ENCODE peak calls at places on chromosome 7, in five cellular contexts. T is cardiac fibroblast, L is OCI-LY7, M is HCT116, O is WTC11. S is an unnamed sample.

GRCh38 chr7:50653116-50653854 is 88.1 kb upstream of the DDC start:
- DNase-seq in O (no peak), L (no peak), M (no peak), T (peak; percentile 89), S (peak; percentile 63)

GRCh38 chr7:84548366-84549085 is 353.9 kb upstream of the SEMA3A start:
- DNase-seq in O (no peak), T (no peak), M (no peak), L (no peak), S (no peak)

GRCh38 chr7:51324206-51324884 is 7.7 kb upstream of the COBL start:
- DNase-seq in M (no peak), L (no peak), O (no peak), T (peak; percentile 3), S (peak; percentile 32)

GRCh38 chr7:156684661-156685060 is 44.1 kb downstream of the RNF32 start:
- DNase-seq in O (no peak), T (no peak), L (no peak), M (no peak), S (no peak)

GRCh38 chr7:1397491-1398327 is 61.6 kb downstream of the MICALL2 start:
- DNase-seq in L (no peak), O (no peak), T (peak; percentile 81), M (no peak), S (no peak)

GRCh38 chr7:44618754-44619153 is 12.3 kb downstream of the OGDH start:
- DNase-seq in M (peak; percentile 21), T (no peak), O (no peak), L (no peak), S (no peak)

GRCh38 chr7:127713758-127714157 is 61.8 kb downstream of the SND1 start:
- DNase-seq in O (no peak), M (no peak), L (no peak), T (no peak), S (no peak)

GRCh38 chr7:25678215-25678614 is 449.9 kb upstream of the NPVF start:
- DNase-seq in L (no peak), T (no peak), O (no peak), M (no peak), S (no peak)

GRCh38 chr7:113209449-113210203 is 91.3 kb upstream of the SMIM30 start:
- DNase-seq in T (peak; percentile 26), M (no peak), O (no peak), L (no peak), S (no peak)

GRCh38 chr7:5324961-5325360 is 42.2 kb downstream of the SLC29A4 start:
- DNase-seq in T (no peak), O (no peak), M (no peak), L (no peak), S (no peak)

GRCh38 chr7:106568680-106569499 is 92.1 kb downstream of the CCDC71L start:
- DNase-seq in M (peak; percentile 52), L (peak; percentile 45), O (peak; percentile 24), T (peak; percentile 80), S (no peak)

GRCh38 chr7:150946826-150947750 is 31.0 kb downstream of the KCNH2 start:
- DNase-seq in M (no peak), O (no peak), L (no peak), T (no peak), S (no peak)

GRCh38 chr7:12765431-12766100 is 78.1 kb downstream of the ARL4A start:
- DNase-seq in T (peak; percentile 28), M (no peak), O (no peak), L (no peak), S (no peak)

GRCh38 chr7:7830122-7830878 is 111.9 kb upstream of the RPA3 start:
- DNase-seq in L (no peak), M (no peak), T (no peak), O (no peak), S (no peak)

GRCh38 chr7:55148571-55148970 is 129.8 kb downstream of the EGFR start:
- DNase-seq in T (no peak), L (no peak), M (no peak), O (no peak), S (no peak)

GRCh38 chr7:42372498-42372897 is 135.5 kb upstream of the GLI3 start:
- DNase-seq in M (no peak), L (no peak), O (no peak), T (no peak), S (no peak)

GRCh38 chr7:96558530-96558929 is 151.1 kb downstream of the SEM1 start:
- DNase-seq in T (peak; percentile 23), M (no peak), O (no peak), L (no peak), S (no peak)

GRCh38 chr7:33788493-33788892 is 116.8 kb upstream of the BMPER start:
- DNase-seq in L (no peak), M (no peak), T (no peak), O (no peak), S (no peak)

GRCh38 chr7:33979807-33980355 is 74.5 kb downstream of the BMPER start:
- DNase-seq in M (no peak), L (no peak), T (peak; percentile 79), O (no peak), S (no peak)

GRCh38 chr7:35374858-35375257 is 121.0 kb upstream of the TBX20 start:
- DNase-seq in M (no peak), T (no peak), L (no peak), O (no peak), S (no peak)

GRCh38 chr7:77651544-77652162 is 44.6 kb upstream of the RSBN1L start:
- DNase-seq in T (peak; percentile 62), L (peak; percentile 58), M (peak; percentile 13), O (no peak), S (no peak)

GRCh38 chr7:134932707-134933370 is 53.5 kb upstream of the AGBL3 start:
- DNase-seq in M (no peak), L (no peak), O (no peak), T (peak; percentile 94), S (peak; percentile 85)

GRCh38 chr7:114554781-114555537 is 140.3 kb downstream of the FOXP2 start:
- DNase-seq in O (no peak), M (peak; percentile 23), L (no peak), T (peak; percentile 22), S (no peak)

GRCh38 chr7:50632561-50633413 is 67.6 kb upstream of the DDC start:
- DNase-seq in O (peak; percentile 67), M (peak; percentile 19), L (peak; percentile 55), T (peak; percentile 72), S (no peak)

GRCh38 chr7:22445140-22445722 is 54.8 kb downstream of the STEAP1B start:
- DNase-seq in O (peak; percentile 52), M (no peak), L (peak; percentile 93), T (peak; percentile 78), S (no peak)

GRCh38 chr7:13050703-13051102 is 363.3 kb downstream of the ARL4A start:
- DNase-seq in M (no peak), L (no peak), T (peak; percentile 83), O (no peak), S (no peak)

GRCh38 chr7:47405921-47406765 is 175.8 kb downstream of the TNS3 start:
- DNase-seq in M (no peak), O (no peak), T (peak; percentile 24), L (no peak), S (no peak)

GRCh38 chr7:34759477-34760125 is 101.6 kb downstream of the NPSR1 start:
- DNase-seq in L (peak; percentile 5), M (peak; percentile 48), O (no peak), T (peak; percentile 64), S (no peak)

GRCh38 chr7:24981544-24981951 is 1.6 kb upstream of the OSBPL3 start:
- DNase-seq in L (peak; percentile 27), O (peak; percentile 32), T (peak; percentile 60), M (no peak), S (no peak)

DNA sequence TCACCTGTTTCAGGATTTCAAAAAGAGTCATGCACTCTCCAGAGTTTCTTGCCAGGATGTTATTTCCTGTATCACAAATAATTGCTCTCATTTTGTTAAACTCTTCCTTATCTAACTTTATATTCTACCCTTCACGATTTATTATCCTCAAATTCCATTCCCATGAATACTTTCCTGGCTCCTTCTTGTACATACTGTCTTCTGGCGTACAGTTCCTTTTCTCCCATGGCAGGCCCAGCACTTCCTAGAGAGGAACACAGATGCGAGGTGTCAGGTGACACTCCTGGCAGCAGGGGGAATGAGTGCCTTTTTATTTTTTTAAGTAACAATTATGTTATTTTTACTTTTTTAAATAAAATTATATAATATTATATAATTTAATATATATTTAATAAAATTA is 411.9 kb downstream of the TFEC start:
- DNase-seq in O (no peak), M (no peak), L (no peak), T (no peak), S (no peak)
- TF ChIP-seq CTCF in O (no peak), M (no peak), L (no peak), T (no peak), S (no peak)

DNA sequence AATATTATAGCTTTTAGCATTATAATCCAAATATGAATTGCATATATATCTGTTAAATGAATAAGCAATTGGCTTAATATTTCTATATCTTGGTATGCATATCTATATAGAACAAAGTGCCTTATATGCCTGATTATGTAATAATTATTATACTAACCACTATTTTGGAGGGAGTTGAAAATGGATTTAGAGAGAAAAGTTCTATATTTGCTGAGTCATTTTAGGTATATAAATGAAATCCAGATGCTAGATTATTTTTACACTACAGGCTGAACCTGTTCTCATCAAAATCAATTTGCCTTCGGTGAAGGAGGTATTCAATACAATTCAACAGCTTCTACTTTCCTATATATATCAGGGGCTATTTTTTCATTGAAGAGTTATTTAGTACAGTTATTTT is 276.4 kb downstream of the PCLO start:
- DNase-seq in T (no peak), L (no peak), M (no peak), O (no peak), S (no peak)
- TF ChIP-seq CTCF in T (no peak), L (no peak), M (no peak), O (no peak), S (no peak)

DNA sequence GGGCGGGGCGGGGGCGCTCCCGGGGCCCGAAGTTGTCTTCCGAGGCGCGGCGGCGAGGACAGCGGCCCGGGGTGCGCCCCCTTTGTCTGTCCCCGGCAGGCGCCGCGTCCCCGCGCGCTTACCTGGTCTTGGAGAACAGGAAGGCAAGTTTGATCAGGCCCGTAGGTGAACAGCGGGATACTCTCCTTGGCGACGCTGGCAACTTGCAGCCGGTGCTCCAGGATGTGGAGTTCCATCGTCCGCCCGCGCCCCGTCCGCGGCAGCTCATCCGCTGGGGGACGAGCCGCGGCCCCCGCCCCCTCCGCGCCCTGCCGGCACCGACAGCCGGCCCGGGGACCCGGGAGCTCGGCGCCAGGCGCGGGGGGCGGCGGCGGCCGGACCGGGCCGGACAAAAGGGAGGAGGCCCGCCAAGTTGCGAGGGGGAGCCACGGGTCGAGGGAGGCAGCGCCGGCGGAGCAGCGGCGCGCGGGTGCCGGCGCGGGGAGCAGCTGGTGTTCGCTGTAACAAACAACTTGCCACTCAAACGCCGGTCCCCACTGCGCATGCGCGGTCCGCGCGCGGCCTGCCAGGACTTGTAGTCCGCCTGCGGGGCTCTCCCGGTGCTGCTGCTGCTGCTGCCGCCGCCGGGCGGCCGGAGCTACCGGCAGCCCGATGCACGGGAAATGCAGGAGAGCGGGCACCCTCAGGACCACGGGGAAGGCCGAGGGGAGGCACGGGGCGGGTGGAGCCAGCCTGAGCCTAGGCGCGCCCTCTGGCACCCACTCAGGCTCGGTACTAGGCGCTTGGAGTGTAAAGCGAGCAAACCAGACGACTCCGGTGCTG is 35.6 kb upstream of the SPDYE3 start:
- DNase-seq in L (peak; percentile 97), O (peak; percentile 100), M (peak; percentile 83), T (peak; percentile 95), S (peak; percentile 99)
- TF ChIP-seq CTCF in L (peak; percentile 39), O (no peak), M (no peak), T (no peak), S (peak; percentile 36)

DNA sequence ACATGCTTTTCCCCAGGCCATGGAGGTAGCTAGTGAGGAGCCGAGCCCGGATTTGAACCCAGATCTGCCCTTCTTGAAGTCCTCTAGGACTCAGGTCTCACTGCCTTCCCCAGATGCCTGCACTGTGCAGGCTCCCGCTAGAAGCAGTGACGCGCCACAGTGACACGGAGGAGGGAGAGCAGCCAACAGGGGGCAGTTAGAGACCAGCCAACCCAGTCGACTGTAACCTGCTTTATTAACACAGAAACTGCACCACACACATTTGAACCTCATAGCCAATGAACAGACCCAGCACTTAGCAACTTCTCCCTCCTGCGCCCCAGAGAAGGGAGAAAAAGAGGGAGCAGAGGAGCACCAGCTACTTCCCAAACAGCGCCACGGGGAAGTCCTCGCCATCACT is 27.4 kb downstream of the PILRA start:
- DNase-seq in M (peak; percentile 21), L (peak; percentile 64), T (no peak), O (peak; percentile 56), S (no peak)
- TF ChIP-seq CTCF in M (peak; percentile 43), L (peak; percentile 73), T (no peak), O (no peak), S (no peak)